ENCODE peak calls at places on chromosome 16, in eight cellular contexts. One of them, this sample, is unnamed.
A peak's percentile ranks its signal among the peaks of the same experiment; 100 is the strongest.

GRCh38 chr16:21167929-21168602 is 9.6 kb downstream of the LDAF1 start:
- DNase-seq in MM.1S: no peak
- DNase-seq in neural progenitor cell: no peak
- DNase-seq in HCT116: no peak
- DNase-seq in H1: no peak
- DNase-seq in PC-9: no peak
- DNase-seq in mammary epithelial cell: no peak
- DNase-seq in fibroblast of lung: no peak
- DNase-seq in this sample: no peak

GRCh38 chr16:10577305-10578202 is 2.8 kb downstream of the EMP2 start:
- DNase-seq in HCT116: no peak
- DNase-seq in PC-9: no peak
- DNase-seq in fibroblast of lung: no peak
- DNase-seq in mammary epithelial cell: no peak
- DNase-seq in neural progenitor cell: peak; percentile 45
- DNase-seq in H1: no peak
- DNase-seq in MM.1S: peak; percentile 85
- DNase-seq in this sample: no peak

GRCh38 chr16:11128211-11129123 is 127.5 kb downstream of the SOCS1 start:
- DNase-seq in fibroblast of lung: peak; percentile 54
- DNase-seq in mammary epithelial cell: no peak
- DNase-seq in MM.1S: no peak
- DNase-seq in PC-9: no peak
- DNase-seq in H1: no peak
- DNase-seq in HCT116: no peak
- DNase-seq in neural progenitor cell: no peak
- DNase-seq in this sample: peak; percentile 44

GRCh38 chr16:19948186-19949104 is 63.8 kb upstream of the GPRC5B start:
- DNase-seq in HCT116: no peak
- DNase-seq in H1: peak; percentile 74
- DNase-seq in MM.1S: no peak
- DNase-seq in fibroblast of lung: peak; percentile 5
- DNase-seq in mammary epithelial cell: no peak
- DNase-seq in PC-9: no peak
- DNase-seq in neural progenitor cell: no peak
- DNase-seq in this sample: no peak

GRCh38 chr16:50263940-50264929 is 2.1 kb upstream of the ADCY7 start:
- DNase-seq in PC-9: no peak
- DNase-seq in H1: no peak
- DNase-seq in fibroblast of lung: peak; percentile 56
- DNase-seq in neural progenitor cell: no peak
- DNase-seq in HCT116: no peak
- DNase-seq in MM.1S: no peak
- DNase-seq in mammary epithelial cell: peak; percentile 10
- DNase-seq in this sample: peak; percentile 39

GRCh38 chr16:28623172-28623711 is 13.4 kb upstream of the SULT1A1 start:
- DNase-seq in neural progenitor cell: no peak
- DNase-seq in mammary epithelial cell: peak; percentile 39
- DNase-seq in HCT116: peak; percentile 43
- DNase-seq in MM.1S: peak; percentile 87
- DNase-seq in PC-9: peak; percentile 80
- DNase-seq in fibroblast of lung: peak; percentile 17
- DNase-seq in H1: no peak
- DNase-seq in this sample: no peak

GRCh38 chr16:23974223-23974622 is 138.4 kb downstream of the PRKCB start:
- DNase-seq in neural progenitor cell: peak; percentile 84
- DNase-seq in fibroblast of lung: no peak
- DNase-seq in mammary epithelial cell: no peak
- DNase-seq in PC-9: no peak
- DNase-seq in H1: peak; percentile 29
- DNase-seq in MM.1S: no peak
- DNase-seq in HCT116: no peak
- DNase-seq in this sample: no peak

GRCh38 chr16:22206847-22207714 is 1.0 kb downstream of the EEF2K start:
- DNase-seq in neural progenitor cell: peak; percentile 52
- DNase-seq in H1: no peak
- DNase-seq in fibroblast of lung: peak; percentile 80
- DNase-seq in MM.1S: peak; percentile 19
- DNase-seq in HCT116: no peak
- DNase-seq in PC-9: no peak
- DNase-seq in mammary epithelial cell: peak; percentile 58
- DNase-seq in this sample: peak; percentile 68

GRCh38 chr16:66735891-66736290 is 15.5 kb downstream of the DYNC1LI2 start:
- DNase-seq in MM.1S: no peak
- DNase-seq in HCT116: no peak
- DNase-seq in fibroblast of lung: no peak
- DNase-seq in neural progenitor cell: no peak
- DNase-seq in PC-9: peak; percentile 55
- DNase-seq in H1: no peak
- DNase-seq in mammary epithelial cell: peak; percentile 79
- DNase-seq in this sample: no peak

GRCh38 chr16:88549671-88550643 is 20.2 kb upstream of the ZC3H18 start:
- DNase-seq in fibroblast of lung: no peak
- DNase-seq in MM.1S: no peak
- DNase-seq in HCT116: no peak
- DNase-seq in H1: no peak
- DNase-seq in PC-9: no peak
- DNase-seq in neural progenitor cell: no peak
- DNase-seq in mammary epithelial cell: no peak
- DNase-seq in this sample: no peak

GRCh38 chr16:58280846-58281301 is 14.0 kb downstream of the PRSS54 start:
- DNase-seq in neural progenitor cell: no peak
- DNase-seq in MM.1S: no peak
- DNase-seq in H1: no peak
- DNase-seq in mammary epithelial cell: peak; percentile 55
- DNase-seq in HCT116: no peak
- DNase-seq in fibroblast of lung: peak; percentile 75
- DNase-seq in PC-9: peak; percentile 85
- DNase-seq in this sample: peak; percentile 72

GRCh38 chr16:12157510-12158093 is 181.1 kb downstream of the SNX29 start:
- DNase-seq in PC-9: peak; percentile 50
- DNase-seq in fibroblast of lung: peak; percentile 71
- DNase-seq in H1: no peak
- DNase-seq in MM.1S: no peak
- DNase-seq in mammary epithelial cell: no peak
- DNase-seq in neural progenitor cell: no peak
- DNase-seq in HCT116: no peak
- DNase-seq in this sample: peak; percentile 54

GRCh38 chr16:88382491-88383400 is at the start of gene ZNF469:
- DNase-seq in fibroblast of lung: peak; percentile 40
- DNase-seq in HCT116: no peak
- DNase-seq in mammary epithelial cell: no peak
- DNase-seq in MM.1S: no peak
- DNase-seq in PC-9: no peak
- DNase-seq in neural progenitor cell: peak; percentile 69
- DNase-seq in H1: no peak
- DNase-seq in this sample: no peak

GRCh38 chr16:50038756-50039529 is 13.9 kb downstream of the CNEP1R1 start:
- DNase-seq in PC-9: no peak
- DNase-seq in HCT116: no peak
- DNase-seq in MM.1S: no peak
- DNase-seq in fibroblast of lung: no peak
- DNase-seq in neural progenitor cell: no peak
- DNase-seq in H1: no peak
- DNase-seq in mammary epithelial cell: no peak
- DNase-seq in this sample: no peak

GRCh38 chr16:73025506-73026131 is 22.3 kb downstream of the ZFHX3 start:
- DNase-seq in fibroblast of lung: peak; percentile 70
- DNase-seq in MM.1S: no peak
- DNase-seq in H1: no peak
- DNase-seq in HCT116: no peak
- DNase-seq in mammary epithelial cell: no peak
- DNase-seq in neural progenitor cell: no peak
- DNase-seq in PC-9: no peak
- DNase-seq in this sample: peak; percentile 59

GRCh38 chr16:75261590-75262078 is 10.2 kb upstream of the BCAR1 start:
- DNase-seq in neural progenitor cell: no peak
- DNase-seq in PC-9: no peak
- DNase-seq in fibroblast of lung: no peak
- DNase-seq in mammary epithelial cell: no peak
- DNase-seq in MM.1S: no peak
- DNase-seq in HCT116: no peak
- DNase-seq in H1: no peak
- DNase-seq in this sample: no peak

GRCh38 chr16:86565181-86565631 is 1.4 kb upstream of the FOXC2 start:
- DNase-seq in PC-9: no peak
- DNase-seq in mammary epithelial cell: no peak
- DNase-seq in HCT116: no peak
- DNase-seq in H1: no peak
- DNase-seq in neural progenitor cell: no peak
- DNase-seq in MM.1S: no peak
- DNase-seq in fibroblast of lung: no peak
- DNase-seq in this sample: no peak
- TF ChIP-seq EZH2 in PC-9: no peak
- TF ChIP-seq EZH2 in mammary epithelial cell: no peak
- TF ChIP-seq EZH2 in HCT116: no peak
- TF ChIP-seq EZH2 in H1: no peak
- TF ChIP-seq EZH2 in neural progenitor cell: no peak
- TF ChIP-seq EZH2 in MM.1S: no peak
- TF ChIP-seq EZH2 in fibroblast of lung: peak; percentile 39
- TF ChIP-seq EZH2 in this sample: no peak

GRCh38 chr16:2239231-2239675 is 3.0 kb downstream of the DNASE1L2 start:
- DNase-seq in fibroblast of lung: no peak
- DNase-seq in H1: no peak
- DNase-seq in HCT116: no peak
- DNase-seq in PC-9: no peak
- DNase-seq in MM.1S: no peak
- DNase-seq in mammary epithelial cell: no peak
- DNase-seq in neural progenitor cell: no peak
- DNase-seq in this sample: no peak
- H4K20me1 ChIP-seq in fibroblast of lung: no peaks in the 10 kb centered on the region
- H4K20me1 ChIP-seq in H1: no peaks in the 10 kb centered on the region
- H4K20me1 ChIP-seq in HCT116: no peaks in the 10 kb centered on the region
- H4K20me1 ChIP-seq in PC-9: peaks cover 27% of the 10 kb centered on the region
- H4K20me1 ChIP-seq in MM.1S: no peaks in the 10 kb centered on the region
- H4K20me1 ChIP-seq in mammary epithelial cell: peaks cover 8% of the 10 kb centered on the region
- H4K20me1 ChIP-seq in neural progenitor cell: peaks cover 49% of the 10 kb centered on the region
- H4K20me1 ChIP-seq in this sample: peaks cover 34% of the 10 kb centered on the region

DNA sequence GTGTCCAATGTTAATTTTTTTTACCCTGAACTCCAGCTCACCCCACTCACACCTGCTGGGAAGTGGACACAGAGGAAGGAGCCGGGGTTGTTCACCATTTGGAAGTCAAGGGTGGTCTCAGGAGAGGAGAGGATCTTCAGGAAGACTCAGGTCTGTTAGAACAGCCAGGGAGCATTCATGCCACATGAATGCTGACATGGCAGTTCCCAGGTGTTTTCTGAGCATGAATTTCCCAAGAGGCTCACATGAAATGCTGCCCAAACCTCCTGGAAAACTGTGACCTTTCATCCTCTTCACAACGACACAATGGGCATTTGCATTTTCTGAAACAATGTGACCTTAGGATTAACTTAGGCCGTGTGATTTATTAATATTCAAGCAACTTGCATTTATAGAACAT is 2409.2 kb downstream of the TP53TG3F start:
- DNase-seq in HCT116: no peak
- DNase-seq in fibroblast of lung: no peak
- DNase-seq in mammary epithelial cell: no peak
- DNase-seq in MM.1S: no peak
- DNase-seq in neural progenitor cell: no peak
- DNase-seq in H1: no peak
- DNase-seq in PC-9: no peak
- DNase-seq in this sample: no peak
- H3K9me3 ChIP-seq in HCT116: no peaks in the 10 kb centered on the region
- H3K9me3 ChIP-seq in fibroblast of lung: no peaks in the 10 kb centered on the region
- H3K9me3 ChIP-seq in mammary epithelial cell: peaks cover 24% of the 10 kb centered on the region
- H3K9me3 ChIP-seq in MM.1S: no peaks in the 10 kb centered on the region
- H3K9me3 ChIP-seq in neural progenitor cell: peaks cover 42% of the 10 kb centered on the region
- H3K9me3 ChIP-seq in H1: peaks cover 59% of the 10 kb centered on the region
- H3K9me3 ChIP-seq in PC-9: no peaks in the 10 kb centered on the region
- H3K9me3 ChIP-seq in this sample: peaks cover 4% of the 10 kb centered on the region

DNA sequence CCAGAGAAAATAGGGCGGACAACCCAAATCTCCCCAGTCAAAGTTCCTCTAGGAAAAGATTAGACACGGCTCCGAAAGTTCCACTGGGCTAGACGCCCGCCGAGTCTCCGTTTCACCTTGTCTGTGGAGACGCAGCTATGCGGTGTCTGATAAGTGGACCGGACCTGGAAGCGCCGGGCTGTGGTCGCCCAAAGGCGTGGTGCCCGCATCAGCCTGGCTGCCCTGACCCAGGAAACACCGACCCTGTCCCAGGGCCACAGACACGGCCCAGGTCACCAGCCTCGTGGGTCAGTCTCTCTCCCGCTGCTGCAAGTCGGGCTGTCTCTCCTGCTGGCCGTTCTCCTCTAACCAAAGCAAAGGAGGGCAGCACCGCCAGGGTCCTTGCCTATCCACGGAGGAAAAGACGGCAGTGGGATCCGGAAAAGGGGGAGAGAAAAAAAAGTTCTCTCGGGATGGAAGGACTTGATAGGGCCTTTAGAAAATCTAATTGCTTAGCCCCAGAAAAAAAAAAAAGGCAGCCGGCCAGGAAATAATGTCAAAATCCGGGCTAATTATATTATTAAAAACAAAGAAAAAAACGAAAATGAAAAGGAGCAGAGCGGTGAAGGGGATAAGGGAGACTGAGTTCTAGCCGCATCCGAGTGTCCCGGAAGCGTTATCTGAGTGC is 13.9 kb upstream of the FOXF1 start:
- DNase-seq in neural progenitor cell: peak; percentile 21
- DNase-seq in H1: no peak
- DNase-seq in PC-9: no peak
- DNase-seq in MM.1S: no peak
- DNase-seq in HCT116: no peak
- DNase-seq in mammary epithelial cell: no peak
- DNase-seq in fibroblast of lung: no peak
- DNase-seq in this sample: no peak
- TF ChIP-seq EZH2 in neural progenitor cell: peak; percentile 97
- TF ChIP-seq EZH2 in H1: peak; percentile 95
- TF ChIP-seq EZH2 in PC-9: no peak
- TF ChIP-seq EZH2 in MM.1S: no peak
- TF ChIP-seq EZH2 in HCT116: no peak
- TF ChIP-seq EZH2 in mammary epithelial cell: peak; percentile 84
- TF ChIP-seq EZH2 in fibroblast of lung: no peak
- TF ChIP-seq EZH2 in this sample: peak; percentile 85

DNA sequence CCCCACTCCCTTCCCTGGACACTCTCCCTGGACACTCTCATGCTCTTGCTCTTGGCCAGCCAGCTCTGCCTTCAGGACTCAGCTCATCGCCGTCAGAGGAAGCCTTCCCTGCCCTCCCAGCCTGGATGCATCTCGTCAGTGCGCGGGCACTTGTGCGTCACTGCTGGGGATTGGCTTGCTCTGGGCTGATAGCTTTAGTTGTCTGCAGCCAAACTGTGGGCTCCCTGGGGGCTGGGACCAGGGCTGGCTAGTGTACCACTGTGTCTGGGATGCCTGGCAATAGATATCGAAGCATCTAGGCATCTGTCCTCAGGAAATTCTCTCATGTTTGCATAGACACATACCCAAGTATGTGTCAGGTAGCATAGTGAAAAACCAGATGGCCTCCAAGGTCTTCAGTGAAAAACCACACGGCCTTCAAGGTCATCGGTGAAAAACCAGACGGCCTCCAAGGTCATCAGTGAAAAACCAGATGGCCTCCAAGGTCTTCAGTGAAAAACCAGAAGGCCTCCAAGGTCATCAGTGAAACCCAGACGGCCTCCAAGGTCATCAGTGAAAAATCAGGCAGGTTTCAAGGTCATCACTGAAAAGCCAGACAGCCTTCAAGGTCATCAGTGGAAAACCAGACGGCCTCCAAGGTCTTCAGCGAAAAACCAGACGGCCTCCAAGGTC is 72.0 kb downstream of the CMIP start:
- DNase-seq in mammary epithelial cell: no peak
- DNase-seq in fibroblast of lung: no peak
- DNase-seq in HCT116: no peak
- DNase-seq in PC-9: no peak
- DNase-seq in MM.1S: no peak
- DNase-seq in neural progenitor cell: no peak
- DNase-seq in H1: no peak
- DNase-seq in this sample: no peak
- H4K20me1 ChIP-seq in mammary epithelial cell: no peaks in the 10 kb centered on the region
- H4K20me1 ChIP-seq in fibroblast of lung: no peaks in the 10 kb centered on the region
- H4K20me1 ChIP-seq in HCT116: no peaks in the 10 kb centered on the region
- H4K20me1 ChIP-seq in PC-9: peaks cover 5% of the 10 kb centered on the region
- H4K20me1 ChIP-seq in MM.1S: no peaks in the 10 kb centered on the region
- H4K20me1 ChIP-seq in neural progenitor cell: peaks cover 95% of the 10 kb centered on the region
- H4K20me1 ChIP-seq in H1: peaks cover 14% of the 10 kb centered on the region
- H4K20me1 ChIP-seq in this sample: peaks cover 43% of the 10 kb centered on the region